ENCODE peak calls at places on chromosome 13, in five cellular contexts. One of them, this sample, is unnamed.

GRCh38 chr13:27673911-27674310 is 52.2 kb downstream of the POLR1D start:
- DNase-seq in K562: no peak
- DNase-seq in IMR-90: no peak
- DNase-seq in A549: no peak
- DNase-seq in stomach: no peak
- DNase-seq in this sample: no peak

GRCh38 chr13:106847049-106847448 is 279.1 kb upstream of the ARGLU1 start:
- DNase-seq in stomach: no peak
- DNase-seq in IMR-90: no peak
- DNase-seq in K562: no peak
- DNase-seq in A549: no peak
- DNase-seq in this sample: no peak

GRCh38 chr13:23159205-23159586 is 21.6 kb upstream of the SGCG start:
- DNase-seq in IMR-90: peak; percentile 13
- DNase-seq in A549: peak; percentile 42
- DNase-seq in K562: peak; percentile 7
- DNase-seq in stomach: no peak
- DNase-seq in this sample: no peak

GRCh38 chr13:21326155-21327030 is 132.7 kb downstream of the ZDHHC20 start:
- DNase-seq in stomach: peak; percentile 52
- DNase-seq in K562: no peak
- DNase-seq in IMR-90: peak; percentile 46
- DNase-seq in A549: no peak
- DNase-seq in this sample: no peak

GRCh38 chr13:24670927-24671326 is 9.3 kb upstream of the ATP12A start:
- DNase-seq in A549: peak; percentile 60
- DNase-seq in K562: peak; percentile 27
- DNase-seq in IMR-90: no peak
- DNase-seq in stomach: no peak
- DNase-seq in this sample: no peak

GRCh38 chr13:106535552-106536243 is at the start of gene EFNB2:
- DNase-seq in stomach: peak; percentile 93
- DNase-seq in A549: peak; percentile 83
- DNase-seq in K562: peak; percentile 97
- DNase-seq in IMR-90: peak; percentile 88
- DNase-seq in this sample: peak; percentile 94

GRCh38 chr13:42894765-42895181 is 97.3 kb downstream of the EPSTI1 start:
- DNase-seq in IMR-90: peak; percentile 36
- DNase-seq in stomach: no peak
- DNase-seq in K562: no peak
- DNase-seq in A549: no peak
- DNase-seq in this sample: no peak

GRCh38 chr13:62207388-62207787 is 791.7 kb upstream of the PCDH20 start:
- DNase-seq in stomach: no peak
- DNase-seq in A549: no peak
- DNase-seq in K562: no peak
- DNase-seq in IMR-90: no peak
- DNase-seq in this sample: no peak

GRCh38 chr13:40911341-40911740 is 107.8 kb downstream of the ELF1 start:
- DNase-seq in A549: no peak
- DNase-seq in IMR-90: no peak
- DNase-seq in K562: no peak
- DNase-seq in stomach: no peak
- DNase-seq in this sample: no peak

GRCh38 chr13:46565808-46566750 is 13.1 kb downstream of the LRCH1 start:
- DNase-seq in stomach: no peak
- DNase-seq in IMR-90: no peak
- DNase-seq in A549: no peak
- DNase-seq in K562: no peak
- DNase-seq in this sample: no peak

GRCh38 chr13:40221460-40222201 is 444.8 kb downstream of the FOXO1 start:
- DNase-seq in stomach: no peak
- DNase-seq in K562: no peak
- DNase-seq in IMR-90: no peak
- DNase-seq in A549: no peak
- DNase-seq in this sample: no peak

GRCh38 chr13:29509999-29510586 is 85.4 kb downstream of the SLC7A1 start:
- DNase-seq in stomach: no peak
- DNase-seq in A549: no peak
- DNase-seq in IMR-90: peak; percentile 57
- DNase-seq in K562: no peak
- DNase-seq in this sample: no peak

GRCh38 chr13:34894756-34895155 is 47.3 kb upstream of the NBEA start:
- DNase-seq in K562: no peak
- DNase-seq in A549: no peak
- DNase-seq in IMR-90: no peak
- DNase-seq in stomach: no peak
- DNase-seq in this sample: no peak

GRCh38 chr13:42320375-42320787 is 48.4 kb downstream of the AKAP11 start:
- DNase-seq in stomach: no peak
- DNase-seq in K562: no peak
- DNase-seq in IMR-90: no peak
- DNase-seq in A549: no peak
- DNase-seq in this sample: no peak

GRCh38 chr13:99690426-99691189 is 189.3 kb downstream of the TM9SF2 start:
- DNase-seq in IMR-90: no peak
- DNase-seq in K562: no peak
- DNase-seq in stomach: no peak
- DNase-seq in A549: no peak
- DNase-seq in this sample: no peak

GRCh38 chr13:101398920-101399319 is 17.4 kb downstream of the NALCN start:
- DNase-seq in stomach: no peak
- DNase-seq in K562: no peak
- DNase-seq in A549: no peak
- DNase-seq in IMR-90: peak; percentile 84
- DNase-seq in this sample: no peak

GRCh38 chr13:31913459-31913858 is 118.1 kb upstream of the FRY start:
- DNase-seq in A549: no peak
- DNase-seq in stomach: no peak
- DNase-seq in K562: no peak
- DNase-seq in IMR-90: no peak
- DNase-seq in this sample: no peak

GRCh38 chr13:43905435-43906031 is 25.8 kb downstream of the LACC1 start:
- DNase-seq in A549: peak; percentile 59
- DNase-seq in stomach: no peak
- DNase-seq in IMR-90: peak; percentile 77
- DNase-seq in K562: peak; percentile 26
- DNase-seq in this sample: no peak

GRCh38 chr13:77760893-77761292 is 63.4 kb downstream of the SLAIN1 start:
- DNase-seq in A549: no peak
- DNase-seq in IMR-90: no peak
- DNase-seq in stomach: no peak
- DNase-seq in K562: no peak
- DNase-seq in this sample: no peak

GRCh38 chr13:44746690-44747089 is 170.6 kb upstream of the TSC22D1 start:
- DNase-seq in IMR-90: peak; percentile 41
- DNase-seq in stomach: no peak
- DNase-seq in K562: no peak
- DNase-seq in A549: no peak
- DNase-seq in this sample: no peak

DNA sequence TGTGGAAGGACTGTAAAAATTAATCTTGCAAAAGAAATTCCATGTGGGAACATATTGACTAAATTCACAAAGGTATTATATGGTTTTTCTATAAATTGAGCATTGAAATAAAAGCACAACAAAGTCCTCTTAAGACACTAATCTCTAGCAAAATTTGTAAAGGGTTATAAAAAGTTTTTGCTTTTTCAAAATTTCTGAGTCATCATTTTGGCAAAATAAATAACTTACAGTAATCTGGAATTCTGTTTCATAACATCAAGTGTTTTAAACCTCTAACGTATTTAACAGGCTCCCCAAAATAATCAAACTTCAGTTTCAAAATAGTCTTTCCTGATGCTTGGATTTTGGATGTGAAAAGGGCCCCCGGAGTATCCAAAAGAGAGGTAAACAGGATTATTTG is 26.0 kb downstream of the MED4 start:
- DNase-seq in IMR-90: no peak
- DNase-seq in stomach: no peak
- DNase-seq in A549: no peak
- DNase-seq in K562: no peak
- DNase-seq in this sample: no peak
- H3K9me3 ChIP-seq in IMR-90: peaks cover 46% of the 10 kb centered on the region
- H3K9me3 ChIP-seq in stomach: peaks cover 25% of the 10 kb centered on the region
- H3K9me3 ChIP-seq in A549: peaks cover 11% of the 10 kb centered on the region
- H3K9me3 ChIP-seq in K562: peaks cover 7% of the 10 kb centered on the region
- H3K9me3 ChIP-seq in this sample: no peaks in the 10 kb centered on the region

DNA sequence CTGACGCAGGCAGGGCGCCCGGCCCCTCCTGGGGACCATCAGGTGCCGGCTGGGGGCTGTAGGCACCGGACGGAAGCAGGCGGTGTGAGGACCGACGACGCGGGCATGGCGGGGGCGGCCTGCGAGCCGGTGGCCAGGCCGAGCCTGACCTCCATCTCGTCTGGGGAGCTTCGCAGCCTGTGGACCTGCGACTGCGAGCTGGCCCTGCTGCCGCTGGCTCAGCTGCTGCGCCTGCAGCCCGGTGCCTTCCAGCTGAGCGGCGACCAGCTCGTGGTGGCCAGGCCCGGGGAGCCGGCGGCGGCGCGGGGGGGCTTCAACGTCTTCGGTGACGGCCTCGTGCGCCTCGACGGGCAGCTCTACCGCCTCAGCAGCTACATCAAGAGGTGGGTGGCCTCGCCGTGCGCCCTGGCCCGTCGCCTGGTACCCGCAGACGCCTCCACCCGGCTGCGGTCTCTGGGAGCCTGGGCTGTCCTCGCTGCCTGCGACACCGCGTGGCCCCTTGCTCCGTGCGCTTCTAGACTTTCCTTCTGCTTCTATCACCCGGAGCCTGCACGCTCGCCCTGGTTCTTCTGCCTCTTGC is 430 bp downstream of the MEDAG start:
- DNase-seq in stomach: no peak
- DNase-seq in K562: no peak
- DNase-seq in A549: no peak
- DNase-seq in IMR-90: no peak
- DNase-seq in this sample: no peak
- H3K27ac ChIP-seq in stomach: peak overlapping the region; percentile 71
- H3K27ac ChIP-seq in K562: no peak overlapping the region
- H3K27ac ChIP-seq in A549: peak overlapping the region; percentile 73
- H3K27ac ChIP-seq in IMR-90: no peak overlapping the region
- H3K27ac ChIP-seq in this sample: no peak overlapping the region

GRCh38 chr13:110712849-110713641 is 455 bp upstream of the ING1 start:
- DNase-seq in IMR-90: peak; percentile 100
- DNase-seq in K562: peak; percentile 84
- DNase-seq in A549: peak; percentile 99
- DNase-seq in stomach: peak; percentile 99
- DNase-seq in this sample: peak; percentile 99

GRCh38 chr13:110714798-110715394 is 1.4 kb downstream of the ING1 start:
- DNase-seq in IMR-90: peak; percentile 25
- DNase-seq in K562: no peak
- DNase-seq in stomach: peak; percentile 55
- DNase-seq in A549: no peak
- DNase-seq in this sample: peak; percentile 70

GRCh38 chr13:110713981-110714797 is 689 bp downstream of the ING1 start:
- DNase-seq in stomach: peak; percentile 59
- DNase-seq in IMR-90: peak; percentile 32
- DNase-seq in K562: no peak
- DNase-seq in A549: peak; percentile 34
- DNase-seq in this sample: peak; percentile 73

GRCh38 chr13:110712081-110712848 is 1.2 kb upstream of the ING1 start:
- DNase-seq in K562: peak; percentile 76
- DNase-seq in IMR-90: peak; percentile 73
- DNase-seq in A549: peak; percentile 79
- DNase-seq in stomach: peak; percentile 89
- DNase-seq in this sample: peak; percentile 89

GRCh38 chr13:110713642-110713952 is at the start of gene ING1:
- DNase-seq in A549: no peak
- DNase-seq in K562: no peak
- DNase-seq in IMR-90: no peak
- DNase-seq in stomach: no peak
- DNase-seq in this sample: no peak
- TF ChIP-seq POLR2A in A549: no peak
- TF ChIP-seq POLR2A in K562: no peak
- TF ChIP-seq POLR2A in IMR-90: no peak
- TF ChIP-seq POLR2A in stomach: no peak
- TF ChIP-seq POLR2A in this sample: no peak

GRCh38 chr13:19057588-19058340 is 123.9 kb downstream of the TUBA3C start:
- DNase-seq in stomach: no peak
- DNase-seq in K562: no peak
- DNase-seq in IMR-90: no peak
- DNase-seq in A549: no peak
- DNase-seq in this sample: no peak

GRCh38 chr13:19059016-19059780 is 122.4 kb downstream of the TUBA3C start:
- DNase-seq in stomach: no peak
- DNase-seq in IMR-90: no peak
- DNase-seq in A549: no peak
- DNase-seq in K562: no peak
- DNase-seq in this sample: no peak

GRCh38 chr13:19060311-19061002 is 121.2 kb downstream of the TUBA3C start:
- DNase-seq in stomach: no peak
- DNase-seq in K562: no peak
- DNase-seq in A549: no peak
- DNase-seq in IMR-90: no peak
- DNase-seq in this sample: no peak

GRCh38 chr13:19056984-19057490 is 124.6 kb downstream of the TUBA3C start:
- DNase-seq in stomach: no peak
- DNase-seq in A549: no peak
- DNase-seq in K562: no peak
- DNase-seq in IMR-90: no peak
- DNase-seq in this sample: no peak

GRCh38 chr13:19058566-19058965 is 123.1 kb downstream of the TUBA3C start:
- DNase-seq in A549: no peak
- DNase-seq in stomach: no peak
- DNase-seq in K562: no peak
- DNase-seq in IMR-90: no peak
- DNase-seq in this sample: no peak
- H3K9me3 ChIP-seq in A549: no peaks in the 10 kb centered on the region
- H3K9me3 ChIP-seq in stomach: peaks cover 3% of the 10 kb centered on the region
- H3K9me3 ChIP-seq in K562: no peaks in the 10 kb centered on the region
- H3K9me3 ChIP-seq in IMR-90: peaks cover 70% of the 10 kb centered on the region
- H3K9me3 ChIP-seq in this sample: no peaks in the 10 kb centered on the region

DNA sequence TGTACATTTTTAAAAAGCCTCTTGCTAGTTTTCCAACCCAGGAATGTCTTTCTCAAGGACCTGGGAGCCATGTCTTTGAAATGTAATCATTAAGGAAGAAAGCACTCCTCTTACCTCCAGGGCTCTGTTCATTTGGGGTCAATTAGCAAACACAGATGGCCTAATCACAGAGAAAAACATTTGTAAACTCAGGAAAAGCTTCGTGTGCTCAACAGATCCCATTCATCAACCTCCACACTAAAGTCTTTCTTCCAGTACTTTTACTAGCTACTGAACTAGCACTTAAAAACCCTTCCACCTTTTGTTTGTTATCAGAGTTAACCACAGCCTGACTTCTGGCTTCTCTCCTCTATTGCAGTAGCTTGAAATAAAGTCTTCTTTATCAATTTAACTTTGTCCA is 441.4 kb downstream of the PCDH20 start:
- DNase-seq in K562: no peak
- DNase-seq in stomach: no peak
- DNase-seq in IMR-90: no peak
- DNase-seq in A549: no peak
- DNase-seq in this sample: no peak
- H3K27ac ChIP-seq in K562: no peak overlapping the region
- H3K27ac ChIP-seq in stomach: no peak overlapping the region
- H3K27ac ChIP-seq in IMR-90: no peak overlapping the region
- H3K27ac ChIP-seq in A549: no peak overlapping the region
- H3K27ac ChIP-seq in this sample: no peak overlapping the region

This sample was measured in right lobe of liver.